ENCODE peak calls at places on chromosome 20, in four cellular contexts. U, M, K and T are unnamed samples.
A peak's percentile ranks its signal among the peaks of the same experiment; 100 is the strongest.

GRCh38 chr20:52493177-52493711 is 301.7 kb upstream of the ZFP64 start:
- DNase-seq in M (no peak), U (no peak), K (peak; percentile 21), T (no peak)

GRCh38 chr20:41387433-41387832 is 20.8 kb upstream of the EMILIN3 start:
- DNase-seq in U (no peak), K (no peak), M (no peak), T (no peak)

GRCh38 chr20:23334111-23334510 is 16.5 kb upstream of the NXT1 start:
- DNase-seq in K (no peak), U (no peak), M (no peak), T (no peak)

GRCh38 chr20:9068232-9068781 is 580 bp upstream of the PLCB4 start:
- DNase-seq in K (no peak), U (peak; percentile 70), M (no peak), T (no peak)

GRCh38 chr20:52422574-52423463 is 231.2 kb upstream of the ZFP64 start:
- DNase-seq in M (no peak), K (no peak), U (no peak), T (no peak)

GRCh38 chr20:9215539-9215938 is 146.7 kb downstream of the PLCB4 start:
- DNase-seq in U (no peak), M (no peak), K (no peak), T (no peak)

GRCh38 chr20:2330090-2330695 is 34.4 kb downstream of the TGM3 start:
- DNase-seq in M (no peak), K (no peak), U (peak; percentile 66), T (no peak)

GRCh38 chr20:54076259-54076658 is 5.9 kb upstream of the BCAS1 start:
- DNase-seq in U (no peak), K (no peak), M (no peak), T (no peak)

GRCh38 chr20:5569021-5569420 is 181.2 kb upstream of the SHLD1 start:
- DNase-seq in K (peak; percentile 37), U (no peak), M (peak; percentile 32), T (no peak)

GRCh38 chr20:22984611-22985010 is 50.5 kb upstream of the SSTR4 start:
- DNase-seq in U (no peak), M (no peak), K (no peak), T (no peak)

GRCh38 chr20:8557711-8558110 is 425.6 kb downstream of the PLCB1 start:
- DNase-seq in M (no peak), U (no peak), K (no peak), T (no peak)

GRCh38 chr20:49306903-49307336 is 29.1 kb upstream of the ZNFX1 start:
- DNase-seq in K (no peak), M (no peak), U (no peak), T (no peak)

GRCh38 chr20:5480824-5481600 is 164.3 kb upstream of the PROKR2 start:
- DNase-seq in U (no peak), K (peak; percentile 28), M (no peak), T (no peak)

GRCh38 chr20:881051-881820 is 34.9 kb downstream of the ANGPT4 start:
- DNase-seq in M (no peak), U (no peak), K (no peak), T (no peak)

GRCh38 chr20:59043698-59044097 is 1.1 kb upstream of the PRELID3B start:
- DNase-seq in M (no peak), K (no peak), U (no peak), T (no peak)

GRCh38 chr20:29876911-29877285 is 1380.6 kb upstream of the DEFB115 start:
- DNase-seq in K (no peak), U (no peak), M (no peak), T (no peak)

GRCh38 chr20:23331951-23332350 is 18.6 kb upstream of the NXT1 start:
- DNase-seq in K (no peak), U (no peak), M (no peak), T (no peak)

GRCh38 chr20:48431635-48432034 is 396.2 kb downstream of the PREX1 start:
- DNase-seq in U (no peak), K (no peak), M (no peak), T (no peak)

GRCh38 chr20:56483970-56484369 is 15.5 kb downstream of the RTF2 start:
- DNase-seq in U (no peak), M (no peak), K (no peak), T (no peak)

GRCh38 chr20:57008217-57008616 is 258.2 kb downstream of the BMP7 start:
- DNase-seq in K (no peak), U (no peak), M (peak; percentile 66), T (no peak)

GRCh38 chr20:34541264-34541901 is 17.1 kb upstream of the MAP1LC3A start:
- DNase-seq in M (no peak), K (no peak), U (no peak), T (no peak)

GRCh38 chr20:21607971-21608735 is 94.3 kb upstream of the NKX2-2 start:
- DNase-seq in K (peak; percentile 58), U (no peak), M (no peak), T (peak; percentile 40)

GRCh38 chr20:62595491-62595890 is 46.8 kb upstream of the SLCO4A1 start:
- DNase-seq in U (peak; percentile 67), M (peak; percentile 47), K (peak; percentile 81), T (peak; percentile 46)

GRCh38 chr20:18808712-18809111 is 4.9 kb upstream of the SCP2D1 start:
- DNase-seq in K (no peak), M (no peak), U (no peak), T (no peak)

GRCh38 chr20:25738198-25738597 is 41.5 kb upstream of the ZNF337 start:
- DNase-seq in M (no peak), K (no peak), U (no peak), T (no peak)

GRCh38 chr20:41242352-41242751 is 75.2 kb downstream of the ZHX3 start:
- DNase-seq in K (no peak), M (no peak), U (no peak), T (no peak)

GRCh38 chr20:52975024-52975732 is 3.0 kb downstream of the TSHZ2 start:
- DNase-seq in K (peak; percentile 41), U (peak; percentile 48), M (peak; percentile 28), T (no peak)

GRCh38 chr20:57061058-57061900 is 205.2 kb downstream of the BMP7 start:
- DNase-seq in U (no peak), K (no peak), M (peak; percentile 72), T (no peak)

GRCh38 chr20:29878281-29878741 is 1379.2 kb upstream of the DEFB115 start:
- DNase-seq in M (no peak), K (no peak), U (peak; percentile 26), T (no peak)

DNA sequence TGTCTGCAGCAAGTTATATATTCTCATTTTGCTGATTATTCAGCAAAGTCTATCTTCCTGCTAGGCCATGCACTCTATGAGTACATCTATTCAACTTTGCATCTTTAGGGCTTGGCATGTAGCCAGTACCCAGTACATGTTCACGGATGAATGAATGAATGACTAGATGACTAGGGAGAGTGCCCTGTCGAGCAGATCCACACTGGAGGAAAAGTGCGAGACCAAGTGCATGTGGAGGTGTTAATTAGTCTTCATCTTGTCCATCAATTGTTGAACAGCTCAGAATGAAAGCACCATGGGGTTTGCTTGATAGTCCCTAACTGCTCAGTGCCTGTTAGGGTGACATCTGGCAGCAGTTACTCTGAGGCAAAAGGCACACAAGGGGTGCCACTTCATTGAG is 30.4 kb downstream of the TM9SF4 start:
- DNase-seq in K (no peak), M (no peak), U (no peak), T (no peak)
- H3K27ac ChIP-seq in K (no peak overlapping the region), M (no peak overlapping the region), U (no peak overlapping the region), T (no peak overlapping the region)

GRCh38 chr20:44613575-44613974 is 31.2 kb downstream of the PKIG start:
- DNase-seq in K (no peak), M (no peak), U (no peak), T (no peak)
- H3K27ac ChIP-seq in K (no peak overlapping the region), M (no peak overlapping the region), U (peak overlapping the region; percentile 66), T (peak overlapping the region; percentile 15)

DNA sequence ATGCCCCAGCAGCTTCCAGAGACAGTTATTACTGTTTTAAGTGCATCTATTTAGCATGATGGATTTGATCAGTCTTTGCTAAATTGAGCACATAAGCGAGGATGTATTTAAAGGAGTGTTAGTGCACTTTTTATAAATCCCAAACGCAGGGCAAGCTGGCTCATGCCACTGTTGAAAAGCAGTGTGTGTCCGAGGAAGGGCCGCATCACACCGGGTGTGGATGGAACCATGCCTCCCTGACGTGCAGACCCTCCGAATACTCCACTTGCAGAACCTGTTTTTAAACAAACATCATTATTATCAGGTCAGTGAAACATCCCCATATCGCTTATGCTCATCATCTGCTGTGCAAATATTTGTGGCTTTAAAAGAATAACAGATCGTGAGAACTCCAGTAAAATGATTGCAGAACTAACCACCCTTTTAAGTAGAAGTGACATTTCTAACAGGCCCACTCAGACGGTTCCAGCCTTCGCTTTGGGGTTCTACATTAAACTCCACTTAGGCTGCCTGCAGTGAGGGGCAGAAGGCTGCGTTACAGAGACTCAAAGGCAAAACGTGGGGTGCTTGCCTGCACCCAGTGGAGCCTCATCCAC is 190.1 kb downstream of the CDH4 start:
- DNase-seq in K (no peak), M (no peak), U (no peak), T (no peak)
- H3K27ac ChIP-seq in K (no peak overlapping the region), M (no peak overlapping the region), U (no peak overlapping the region), T (no peak overlapping the region)

GRCh38 chr20:3543901-3544507 is 73.2 kb downstream of the ATRN start:
- DNase-seq in K (no peak), U (no peak), M (no peak), T (no peak)
- H3K27ac ChIP-seq in K (no peak overlapping the region), U (no peak overlapping the region), M (no peak overlapping the region), T (no peak overlapping the region)

DNA sequence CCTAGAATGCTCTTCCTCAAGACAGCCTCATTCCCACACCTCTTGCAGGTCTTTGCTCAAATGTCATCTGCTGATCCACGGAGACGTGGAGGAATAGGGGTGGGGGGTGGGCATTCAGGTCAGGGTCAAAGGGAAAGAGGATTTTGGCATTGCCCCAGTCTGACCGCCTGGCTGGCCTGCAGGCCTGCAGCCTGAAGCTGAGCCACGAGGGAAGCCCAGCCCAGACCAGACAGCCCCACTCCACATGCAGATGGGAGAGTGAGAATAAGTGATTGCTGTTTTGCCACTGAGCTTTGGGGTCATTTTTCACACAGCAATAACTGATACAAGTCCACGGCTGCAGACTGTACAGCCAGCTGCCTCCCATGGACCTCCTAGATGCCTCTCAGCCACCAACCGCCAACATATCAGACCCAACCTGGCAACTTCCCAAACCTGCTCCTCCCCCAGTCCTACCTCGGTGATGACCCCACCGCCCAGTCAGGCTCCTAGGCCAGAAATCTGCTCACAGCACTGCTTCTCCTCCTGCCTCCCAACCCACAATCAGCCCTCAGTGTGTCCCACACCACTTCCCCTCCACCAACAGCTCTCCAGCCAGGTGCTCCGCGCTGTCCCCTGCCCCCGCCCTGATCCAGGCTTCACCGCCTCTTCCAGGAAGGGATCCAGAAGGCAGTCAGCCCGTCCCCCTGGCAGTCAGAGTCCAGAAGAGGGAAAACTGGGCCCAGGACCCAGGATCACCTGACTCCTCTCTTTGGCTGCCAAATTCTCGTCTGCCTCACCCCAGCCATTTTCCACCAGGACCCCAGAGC is 14.0 kb downstream of the KIAA1755 start:
- DNase-seq in U (no peak), K (no peak), M (peak; percentile 59), T (no peak)
- H3K27ac ChIP-seq in U (peak overlapping the region; percentile 34), K (peak overlapping the region; percentile 44), M (peak overlapping the region; percentile 72), T (no peak overlapping the region)